ENCODE peak calls at places on chromosomes 16 and 17, in seven cellular contexts. I, Y, N, L, O, F and D are unnamed samples.
A peak's percentile ranks its signal among the peaks of the same experiment; 100 is the strongest.

GRCh38 chr17:56009795-56010715 is 143.2 kb upstream of the ANKFN1 start:
- DNase-seq in I (no peak), Y (no peak), N (no peak), L (no peak), O (no peak), F (no peak), D (no peak)

GRCh38 chr17:66373944-66374817 is 71.8 kb downstream of the PRKCA start:
- DNase-seq in I (no peak), Y (peak; percentile 32), N (no peak), L (peak; percentile 29), O (no peak), F (no peak), D (no peak)

GRCh38 chr17:62578757-62579487 is 48.5 kb upstream of the MRC2 start:
- DNase-seq in I (no peak), Y (no peak), N (no peak), L (no peak), O (no peak), F (no peak), D (no peak)

GRCh38 chr17:69506489-69506888 is 92.0 kb downstream of the MAP2K6 start:
- DNase-seq in I (no peak), Y (no peak), N (no peak), L (no peak), O (no peak), F (no peak), D (no peak)

GRCh38 chr16:55294129-55294528 is 29.9 kb upstream of the IRX6 start:
- DNase-seq in I (no peak), Y (no peak), N (no peak), L (no peak), O (no peak), F (no peak), D (no peak)

GRCh38 chr16:71859751-71860521 is 14.2 kb downstream of the ATXN1L start:
- DNase-seq in I (no peak), Y (no peak), N (peak; percentile 64), L (no peak), O (no peak), F (peak; percentile 51), D (no peak)

GRCh38 chr16:64375386-64375980 is 746.4 kb downstream of the CDH11 start:
- DNase-seq in I (no peak), Y (no peak), N (no peak), L (no peak), O (no peak), F (no peak), D (no peak)

GRCh38 chr17:34254651-34255380 is at the start of gene CCL2:
- DNase-seq in I (peak; percentile 33), Y (peak; percentile 67), N (no peak), L (peak; percentile 50), O (no peak), F (peak; percentile 92), D (peak; percentile 65)

GRCh38 chr17:66432558-66432957 is 130.1 kb downstream of the PRKCA start:
- DNase-seq in I (no peak), Y (no peak), N (no peak), L (no peak), O (no peak), F (no peak), D (no peak)

GRCh38 chr17:51794466-51794865 is 364.0 kb downstream of the CA10 start:
- DNase-seq in I (no peak), Y (no peak), N (no peak), L (no peak), O (no peak), F (no peak), D (no peak)

GRCh38 chr17:48194097-48194550 is 86.6 kb downstream of the SNX11 start:
- DNase-seq in I (no peak), Y (no peak), N (no peak), L (no peak), O (no peak), F (no peak), D (no peak)

GRCh38 chr16:11045846-11046245 is 101.5 kb downstream of the CLEC16A start:
- DNase-seq in I (no peak), Y (no peak), N (no peak), L (no peak), O (no peak), F (peak; percentile 58), D (no peak)

GRCh38 chr17:74738051-74738996 is 1.3 kb downstream of the RAB37 start:
- DNase-seq in I (peak; percentile 65), Y (peak; percentile 55), N (peak; percentile 95), L (peak; percentile 76), O (no peak), F (no peak), D (no peak)

GRCh38 chr16:1308036-1308976 is 1.1 kb upstream of the UBE2I start:
- DNase-seq in I (no peak), Y (no peak), N (no peak), L (peak; percentile 37), O (no peak), F (no peak), D (no peak)

GRCh38 chr17:49447603-49448325 is 33.1 kb upstream of the PHB1 start:
- DNase-seq in I (no peak), Y (no peak), N (no peak), L (no peak), O (no peak), F (peak; percentile 20), D (no peak)

GRCh38 chr17:16419074-16419928 is 3.9 kb downstream of the TRPV2 start:
- DNase-seq in I (no peak), Y (no peak), N (no peak), L (no peak), O (no peak), F (peak; percentile 79), D (no peak)
- H3K27ac ChIP-seq in I (peak overlapping the region; percentile 73), Y (peak overlapping the region; percentile 58), N (peak overlapping the region; percentile 95), L (peak overlapping the region; percentile 78), O (no peak overlapping the region), F (peak overlapping the region; percentile 61), D (peak overlapping the region; percentile 57)

DNA sequence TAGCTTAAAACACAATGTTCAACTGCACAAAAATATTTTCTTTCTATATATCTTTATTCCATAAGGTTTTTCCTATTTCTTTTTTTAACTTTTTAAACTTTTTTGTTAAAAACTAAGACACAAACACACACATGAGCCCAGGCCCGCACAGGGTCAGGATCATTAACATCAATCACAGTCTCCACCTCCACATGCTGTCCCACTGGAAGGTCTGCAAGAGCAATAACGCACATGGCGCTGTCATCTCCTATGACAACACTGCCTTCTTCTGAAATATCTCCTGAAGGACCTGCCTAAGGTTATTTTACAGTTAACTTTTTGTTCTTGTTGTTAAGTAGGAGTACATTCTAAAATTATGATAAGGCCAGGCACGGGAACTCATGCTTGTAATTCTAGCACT is 4.1 kb downstream of the CFAP20 start:
- DNase-seq in I (no peak), Y (no peak), N (no peak), L (no peak), O (no peak), F (no peak), D (no peak)
- TF ChIP-seq POLR2AphosphoS5 in I (no peak), Y (no peak), N (no peak), L (no peak), O (no peak), F (no peak), D (no peak)

DNA sequence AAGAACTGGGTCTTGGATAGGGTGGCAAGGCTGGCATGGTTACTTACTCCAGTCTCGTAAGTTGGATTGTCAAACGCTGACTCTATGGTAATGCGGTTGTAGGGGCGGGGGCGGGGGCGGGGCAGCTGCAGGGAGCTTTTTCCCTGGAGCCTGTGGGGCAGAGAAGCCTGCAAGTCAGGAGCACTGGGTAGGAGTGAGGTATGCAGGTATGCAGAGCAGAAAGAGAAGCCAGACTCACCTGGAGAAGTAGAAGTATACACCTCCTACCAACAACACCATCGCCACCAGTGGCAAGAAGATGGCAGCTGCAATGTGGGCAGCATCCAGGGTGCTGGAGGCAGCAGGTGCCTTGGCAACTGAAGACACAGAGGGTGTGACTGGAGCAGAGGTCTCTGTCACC is 4.8 kb upstream of the PHF12 start:
- DNase-seq in I (no peak), Y (no peak), N (no peak), L (no peak), O (no peak), F (peak; percentile 50), D (no peak)
- H3K27ac ChIP-seq in I (no peak overlapping the region), Y (no peak overlapping the region), N (no peak overlapping the region), L (no peak overlapping the region), O (no peak overlapping the region), F (no peak overlapping the region), D (no peak overlapping the region)

GRCh38 chr17:76672892-76673291 is 29.3 kb upstream of the ST6GALNAC1 start:
- DNase-seq in I (no peak), Y (no peak), N (no peak), L (no peak), O (no peak), F (no peak), D (no peak)

GRCh38 chr17:76672270-76672851 is 28.8 kb upstream of the ST6GALNAC1 start:
- DNase-seq in I (no peak), Y (peak; percentile 48), N (no peak), L (peak; percentile 39), O (no peak), F (no peak), D (no peak)

GRCh38 chr17:76671123-76671911 is 27.8 kb upstream of the ST6GALNAC1 start:
- DNase-seq in I (peak; percentile 100), Y (peak; percentile 100), N (peak; percentile 99), L (peak; percentile 100), O (peak; percentile 100), F (peak; percentile 100), D (peak; percentile 99)

GRCh38 chr17:76670708-76671122 is 27.2 kb upstream of the ST6GALNAC1 start:
- DNase-seq in I (no peak), Y (no peak), N (no peak), L (no peak), O (no peak), F (no peak), D (no peak)

GRCh38 chr17:76671912-76672262 is 28.3 kb upstream of the ST6GALNAC1 start:
- DNase-seq in I (no peak), Y (no peak), N (no peak), L (no peak), O (no peak), F (no peak), D (no peak)
- TF ChIP-seq POLR2AphosphoS5 in I (no peak), Y (no peak), N (no peak), L (peak; percentile 66), O (peak; percentile 91), F (peak; percentile 64), D (no peak)

DNA sequence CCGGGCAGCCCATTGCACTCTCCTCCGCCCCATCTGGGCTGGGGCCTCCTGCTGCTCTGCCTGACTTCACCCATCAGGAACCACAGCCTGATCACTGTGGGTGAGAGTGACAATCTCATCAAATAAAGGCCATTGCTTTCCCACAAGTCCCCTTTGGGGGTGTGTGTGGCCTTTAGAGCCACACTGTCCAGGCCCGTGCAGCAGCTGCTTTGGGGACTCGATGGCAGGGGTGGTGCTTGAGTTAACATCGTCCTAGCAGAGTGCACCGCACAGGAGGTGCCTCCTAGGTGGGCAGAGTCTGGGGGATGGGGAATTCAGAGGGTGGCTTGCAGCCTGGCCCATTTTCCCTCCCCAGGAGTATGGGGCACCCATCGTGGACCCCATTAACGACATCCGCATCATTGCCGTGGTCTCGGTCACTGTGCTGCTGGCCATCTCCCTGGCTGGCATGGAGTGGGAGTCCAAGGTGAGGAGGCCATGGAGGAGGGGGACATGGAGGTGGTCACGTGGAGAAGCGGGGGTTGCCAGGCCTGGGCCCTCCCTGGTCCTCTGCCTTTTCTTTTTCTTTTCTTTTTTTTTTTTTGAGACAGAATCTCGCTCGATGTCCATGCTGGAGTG is 5.4 kb downstream of the SLC12A3 start:
- DNase-seq in I (no peak), Y (no peak), N (no peak), L (no peak), O (no peak), F (no peak), D (no peak)
- H3K27ac ChIP-seq in I (no peak overlapping the region), Y (no peak overlapping the region), N (no peak overlapping the region), L (no peak overlapping the region), O (no peak overlapping the region), F (no peak overlapping the region), D (no peak overlapping the region)